ENCODE peak calls at places on chromosomes 11 and 22, in eight cellular contexts. Y, Z, B, D, F, A, L and R are unnamed samples.

GRCh38 chr11:94885581-94885980 is 87.8 kb downstream of the CWC15 start:
- DNase-seq in L (no peak), F (no peak), Z (no peak), B (peak), D (no peak), Y (no peak), A (no peak), R (no peak)

GRCh38 chr22:28332410-28332809 is 347.2 kb downstream of the TTC28 start:
- DNase-seq in D (peak), Z (no peak), L (no peak), A (peak), B (no peak), F (no peak), Y (no peak), R (no peak)

GRCh38 chr11:19374189-19374588 is 133.4 kb upstream of the E2F8 start:
- DNase-seq in Y (no peak), D (peak), F (peak), L (peak), Z (no peak), B (no peak), A (peak), R (no peak)

GRCh38 chr22:27752771-27753170 is 48.8 kb downstream of the MN1 start:
- DNase-seq in Y (peak), A (no peak), F (no peak), B (peak), Z (no peak), D (peak), L (peak), R (no peak)

GRCh38 chr11:43574949-43575915 is 105.3 kb upstream of the HSD17B12 start:
- DNase-seq in F (no peak), Y (no peak), B (no peak), Z (no peak), D (no peak), L (no peak), A (peak), R (peak)

GRCh38 chr11:119363081-119363861 is 16.8 kb upstream of the MFRP start:
- DNase-seq in B (no peak), A (no peak), Y (no peak), D (no peak), F (no peak), Z (no peak), L (no peak), R (no peak)

GRCh38 chr22:38148252-38148651 is 33.4 kb downstream of the PLA2G6 start:
- DNase-seq in Y (no peak), D (peak), A (peak), F (no peak), L (peak), B (no peak), Z (no peak), R (no peak)

GRCh38 chr11:109695696-109696095 is 273.7 kb downstream of the C11orf87 start:
- DNase-seq in Z (no peak), F (no peak), A (peak), Y (no peak), L (peak), B (no peak), D (no peak), R (no peak)

GRCh38 chr11:130001491-130002351 is 914 bp downstream of the PRDM10 start:
- DNase-seq in B (peak), L (peak), D (peak), F (peak), Y (no peak), A (peak), Z (peak), R (peak)

DNA sequence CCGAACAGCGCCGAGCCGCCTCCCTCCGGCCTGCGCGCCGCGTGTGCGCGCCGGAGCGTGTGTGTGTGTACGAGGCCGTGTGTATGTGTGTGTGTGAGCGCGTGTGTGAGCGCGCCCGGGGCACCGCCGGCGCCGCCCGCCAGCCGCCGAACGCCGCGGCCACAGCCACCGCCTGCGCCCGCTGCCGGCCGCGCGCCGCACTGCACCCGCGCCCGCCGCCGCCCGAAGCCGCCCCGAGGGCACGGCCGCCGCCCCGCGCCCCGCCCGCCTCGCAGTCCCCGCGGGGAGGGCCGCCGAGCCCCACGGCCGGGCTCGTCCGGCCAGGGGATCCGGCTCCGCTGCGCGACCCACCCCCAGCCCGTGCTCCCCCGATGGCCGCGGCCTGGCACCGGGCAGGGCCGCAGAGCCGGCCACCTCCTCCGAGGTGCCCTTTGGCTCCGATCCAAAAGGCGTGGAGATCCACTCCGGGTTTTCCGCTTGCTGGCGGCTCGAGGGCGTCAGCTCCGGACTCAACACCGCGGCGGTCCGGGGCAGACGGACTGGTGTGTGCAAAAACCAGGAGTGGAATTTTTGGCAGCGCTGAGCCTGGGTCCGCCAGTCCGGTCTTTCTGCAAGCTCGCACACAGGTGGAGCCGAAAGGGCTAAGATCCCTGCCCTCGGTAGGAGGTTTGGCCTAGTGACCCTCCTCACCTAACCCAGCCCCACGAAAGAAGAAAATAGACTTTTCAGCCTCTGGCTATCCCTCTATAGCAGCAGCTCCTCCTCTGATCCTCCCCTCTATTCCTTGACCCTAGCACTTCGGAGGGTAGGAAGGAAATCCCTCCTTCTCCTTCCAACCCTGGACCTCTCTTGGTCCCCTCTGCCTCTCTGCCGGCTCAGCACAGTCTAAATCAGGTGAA is at the start of gene SYT7:
- DNase-seq in Y (peak), B (peak), Z (peak), A (peak), F (peak), D (peak), L (peak), R (peak)
- TF ChIP-seq CTCF in Y (no peak), B (no peak), Z (no peak), A (peak), F (peak), D (no peak), L (no peak), R (no peak)

GRCh38 chr11:102279641-102280170 is 37.6 kb upstream of the BIRC3 start:
- DNase-seq in F (no peak), A (peak), Y (peak), L (peak), Z (peak), D (peak), B (no peak), R (no peak)
- TF ChIP-seq CTCF in F (no peak), A (peak), Y (peak), L (no peak), Z (no peak), D (peak), B (no peak), R (no peak)

GRCh38 chr11:132139181-132139580 is 768.8 kb downstream of the NTM start:
- DNase-seq in B (no peak), L (no peak), A (no peak), D (no peak), Y (no peak), F (no peak), Z (no peak), R (no peak)

GRCh38 chr11:132142102-132142501 is 771.7 kb downstream of the NTM start:
- DNase-seq in A (no peak), Z (no peak), Y (no peak), L (no peak), B (no peak), D (no peak), F (no peak), R (no peak)

GRCh38 chr11:132142554-132142953 is 772.1 kb downstream of the NTM start:
- DNase-seq in L (no peak), B (no peak), A (no peak), Y (no peak), Z (no peak), D (no peak), F (no peak), R (no peak)

GRCh38 chr11:132137981-132138313 is 767.5 kb downstream of the NTM start:
- DNase-seq in B (no peak), F (no peak), Y (no peak), L (no peak), D (no peak), A (no peak), Z (no peak), R (no peak)

GRCh38 chr11:132140056-132140455 is 769.6 kb downstream of the NTM start:
- DNase-seq in B (no peak), Y (no peak), D (no peak), Z (no peak), A (no peak), F (no peak), L (no peak), R (no peak)
- TF ChIP-seq CTCF in B (no peak), Y (no peak), D (no peak), Z (no peak), A (peak), F (no peak), L (no peak), R (peak)

DNA sequence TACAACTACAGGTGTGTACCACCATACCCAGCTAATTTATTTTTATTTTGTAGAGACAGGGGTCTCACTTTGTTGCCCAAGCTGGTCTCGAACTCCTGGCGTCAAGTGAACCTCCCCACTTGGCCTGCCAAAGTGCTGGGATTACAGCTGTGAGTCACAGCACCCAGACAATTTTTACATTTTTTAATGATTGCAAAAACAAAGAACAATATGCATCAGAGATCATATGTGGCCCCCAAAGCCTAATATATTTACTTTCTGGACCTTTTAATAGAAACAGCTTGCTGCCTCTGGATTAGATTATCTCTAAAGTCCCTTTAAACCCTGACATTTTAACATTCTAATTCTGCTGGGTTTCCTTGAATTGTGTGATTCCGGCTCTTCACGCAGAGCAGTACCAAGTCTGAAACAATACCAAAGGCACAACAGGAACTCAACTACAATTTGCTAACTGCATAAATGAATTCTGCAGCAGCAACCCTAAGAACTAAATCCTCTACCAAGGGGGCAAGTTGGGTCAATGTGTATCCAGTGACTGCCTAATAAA is 25.0 kb downstream of the RAB30 start:
- DNase-seq in B (no peak), Y (no peak), L (no peak), A (no peak), D (no peak), F (no peak), Z (no peak), R (no peak)
- TF ChIP-seq CTCF in B (no peak), Y (no peak), L (no peak), A (no peak), D (no peak), F (no peak), Z (no peak), R (no peak)

DNA sequence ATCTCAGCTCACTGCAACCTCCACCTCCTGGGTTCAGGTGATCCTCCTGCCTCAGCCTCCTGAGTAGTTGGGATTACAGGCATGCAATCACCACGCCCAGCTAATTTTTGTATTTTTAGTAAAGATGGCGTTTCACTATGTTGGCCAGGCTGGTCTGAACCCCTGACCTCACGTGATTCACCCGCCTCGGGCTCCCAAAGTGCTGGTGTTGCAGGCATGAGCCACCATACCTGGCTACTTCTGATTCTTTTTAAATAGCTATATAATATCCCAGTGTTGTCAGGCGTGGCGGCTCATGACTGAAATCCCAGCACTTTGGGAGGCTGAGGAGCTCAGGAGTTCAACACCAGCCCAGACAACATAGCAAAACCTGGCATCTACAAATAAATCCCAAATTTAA is 20.7 kb downstream of the TMEM41B start:
- DNase-seq in B (no peak), A (no peak), Z (no peak), L (no peak), F (no peak), D (no peak), Y (no peak), R (no peak)
- TF ChIP-seq CTCF in B (no peak), A (no peak), Z (no peak), L (no peak), F (no peak), D (no peak), Y (no peak), R (no peak)

GRCh38 chr11:59548309-59548656 is 36.9 kb downstream of the OR4D9 start:
- DNase-seq in Y (no peak), F (no peak), Z (no peak), D (no peak), L (no peak), B (no peak), A (no peak), R (no peak)

GRCh38 chr11:59552844-59553243 is 41.5 kb downstream of the OR4D9 start:
- DNase-seq in B (no peak), A (no peak), L (no peak), D (no peak), Z (no peak), Y (no peak), F (no peak), R (no peak)

GRCh38 chr11:59550842-59551650 is 39.7 kb downstream of the OR4D9 start:
- DNase-seq in Y (peak), A (peak), B (peak), L (peak), Z (peak), F (no peak), D (peak), R (peak)

GRCh38 chr11:59551651-59552521 is 40.5 kb downstream of the OR4D9 start:
- DNase-seq in F (no peak), L (peak), D (peak), Z (no peak), Y (peak), B (peak), A (peak), R (peak)

GRCh38 chr11:59550368-59550841 is 39.1 kb downstream of the OR4D9 start:
- DNase-seq in A (peak), Y (peak), B (peak), Z (peak), F (peak), D (peak), L (peak), R (peak)
- TF ChIP-seq CTCF in A (peak), Y (peak), B (no peak), Z (peak), F (no peak), D (peak), L (peak), R (peak)

GRCh38 chr11:102678022-102678421 is 27.5 kb downstream of the MMP27 start:
- DNase-seq in Y (no peak), Z (no peak), D (no peak), L (no peak), F (no peak), B (no peak), A (no peak), R (no peak)
- TF ChIP-seq CTCF in Y (no peak), Z (no peak), D (no peak), L (no peak), F (no peak), B (no peak), A (no peak), R (no peak)